ENCODE peak calls at places on chromosomes 13 and 19, in four cellular contexts. H is nephron progenitor cell; F is AG20443; B is activated naive CD8-positive, alpha-beta T cell treated with anti-CD3 and anti-CD28 coated beads, Interleukin-2, amount 10 ng/mL, durations not matched to agents 7 days and 5 days. D is an unnamed sample.

GRCh38 chr19:41025871-41026270 is 34.8 kb downstream of the CYP2B6 start:
- DNase-seq in H (peak), F (no peak), B (no peak), D (no peak)

GRCh38 chr13:74931698-74932433 is 550.1 kb downstream of the TBC1D4 start:
- DNase-seq in H (no peak), F (peak), B (no peak), D (no peak)

GRCh38 chr19:13842294-13843103 is 34.4 kb upstream of the NANOS3 start:
- DNase-seq in H (peak), F (peak), B (peak), D (peak)

GRCh38 chr13:29849071-29849541 is 1.3 kb downstream of the UBL3 start:
- DNase-seq in H (no peak), F (no peak), B (no peak), D (no peak)

GRCh38 chr19:43527860-43528622 is 1.0 kb upstream of the ETHE1 start:
- DNase-seq in H (no peak), F (no peak), B (no peak), D (no peak)

GRCh38 chr19:46746281-46746965 is at the start of gene STRN4:
- DNase-seq in H (peak), F (peak), B (peak), D (peak)

GRCh38 chr19:13355356-13355755 is 150.9 kb downstream of the CACNA1A start:
- DNase-seq in H (no peak), F (no peak), B (no peak), D (no peak)

GRCh38 chr13:29448124-29448685 is 147.3 kb downstream of the SLC7A1 start:
- DNase-seq in H (no peak), F (no peak), B (no peak), D (no peak)

GRCh38 chr13:31369213-31369612 is 169.4 kb downstream of the B3GLCT start:
- DNase-seq in H (no peak), F (no peak), B (no peak), D (no peak)

GRCh38 chr13:73228546-73228945 is 169.7 kb downstream of the KLF5 start:
- DNase-seq in H (no peak), F (no peak), B (no peak), D (no peak)

D was measured in MG63.